ENCODE peak calls at places on chromosomes 5 and 9, in five cellular contexts. L, M, W, R and P are unnamed samples.

GRCh38 chr5:73118331-73119011 is 1.9 kb upstream of the TMEM171 start:
- DNase-seq in R (no peak), L (no peak), M (no peak), W (no peak), P (no peak)

GRCh38 chr9:129161534-129161837 is 16.6 kb downstream of the IER5L start:
- DNase-seq in W (no peak), R (no peak), M (no peak), L (no peak), P (no peak)

GRCh38 chr9:100443781-100444768 is 17.1 kb downstream of the MSANTD3 start:
- DNase-seq in W (peak; percentile 63), R (no peak), M (no peak), L (no peak), P (no peak)

GRCh38 chr9:8486095-8486494 is 686.5 kb upstream of the DMAC1 start:
- DNase-seq in R (peak; percentile 16), L (no peak), M (no peak), W (no peak), P (no peak)

GRCh38 chr9:134400283-134400682 is 74.0 kb downstream of the RXRA start:
- DNase-seq in M (no peak), W (no peak), L (no peak), R (no peak), P (no peak)

GRCh38 chr9:33649463-33649862 is 125.4 kb downstream of the ANKRD18B start:
- DNase-seq in W (no peak), M (no peak), R (no peak), L (no peak), P (no peak)

GRCh38 chr9:133509179-133510083 is 15.3 kb downstream of the MYMK start:
- DNase-seq in L (no peak), M (no peak), W (no peak), R (no peak), P (peak; percentile 48)

GRCh38 chr9:130200038-130200979 is 28.1 kb downstream of the NCS1 start:
- DNase-seq in L (no peak), R (no peak), W (peak; percentile 18), M (no peak), P (no peak)

GRCh38 chr5:133147411-133147810 is 95.6 kb downstream of the HSPA4 start:
- DNase-seq in R (peak; percentile 0), M (no peak), W (peak; percentile 3), L (no peak), P (no peak)

GRCh38 chr9:131915181-131915580 is 164.5 kb downstream of the MED27 start:
- DNase-seq in W (peak; percentile 18), R (no peak), M (peak; percentile 14), L (peak; percentile 21), P (peak; percentile 37)

GRCh38 chr9:128149951-128150593 is 819 bp downstream of the LCN2 start:
- DNase-seq in W (no peak), L (no peak), R (no peak), M (no peak), P (no peak)

GRCh38 chr5:177973066-177973635 is 22.9 kb downstream of the PROP1 start:
- DNase-seq in L (no peak), M (no peak), W (peak; percentile 64), R (no peak), P (no peak)

GRCh38 chr5:150542933-150543445 is 35.1 kb downstream of the NDST1 start:
- DNase-seq in L (no peak), M (no peak), W (no peak), R (no peak), P (no peak)

GRCh38 chr5:62593331-62593730 is 14.7 kb downstream of the LRRC70 start:
- DNase-seq in R (no peak), L (no peak), M (no peak), W (peak; percentile 24), P (no peak)

GRCh38 chr5:10913846-10914245 is 152.8 kb upstream of the DAP start:
- DNase-seq in M (peak; percentile 75), W (peak; percentile 83), R (peak; percentile 43), L (peak; percentile 80), P (peak; percentile 54)

GRCh38 chr5:148984333-148984732 is 78.5 kb downstream of the SH3TC2 start:
- DNase-seq in W (no peak), R (no peak), M (no peak), L (peak; percentile 99), P (peak; percentile 89)

GRCh38 chr5:134845335-134845851 is 375 bp upstream of the C5orf24 start:
- DNase-seq in M (no peak), W (peak; percentile 45), L (no peak), R (no peak), P (no peak)

GRCh38 chr5:116442095-116442534 is 132.5 kb downstream of the SEMA6A start:
- DNase-seq in L (peak; percentile 71), W (peak; percentile 33), R (peak; percentile 53), M (peak; percentile 38), P (peak; percentile 30)

GRCh38 chr5:41863871-41864486 is 6.2 kb downstream of the OXCT1 start:
- DNase-seq in M (peak; percentile 29), R (no peak), W (peak; percentile 13), L (peak; percentile 29), P (no peak)

GRCh38 chr5:41641621-41642020 is 131.2 kb upstream of the PLCXD3 start:
- DNase-seq in W (no peak), L (no peak), R (no peak), M (no peak), P (no peak)

GRCh38 chr5:39650234-39650816 is 225.5 kb upstream of the DAB2 start:
- DNase-seq in W (peak; percentile 4), L (peak; percentile 33), M (no peak), R (no peak), P (no peak)

GRCh38 chr5:64323591-64323990 is 157.9 kb downstream of the RNF180 start:
- DNase-seq in M (no peak), L (no peak), R (peak; percentile 91), W (no peak), P (no peak)

GRCh38 chr5:54570923-54571322 is 53.4 kb downstream of the SNX18 start:
- DNase-seq in R (peak; percentile 46), W (peak; percentile 71), M (no peak), L (peak; percentile 27), P (peak; percentile 13)

GRCh38 chr5:124349931-124350330 is 396.5 kb downstream of the ZNF608 start:
- DNase-seq in W (no peak), R (no peak), L (peak; percentile 78), M (no peak), P (no peak)

GRCh38 chr5:154446183-154447073 is 631 bp downstream of the SAP30L start:
- DNase-seq in M (peak; percentile 80), R (peak; percentile 28), W (peak; percentile 50), L (peak; percentile 54), P (peak; percentile 70)

GRCh38 chr5:31343946-31344345 is 150.5 kb downstream of the CDH6 start:
- DNase-seq in W (no peak), M (no peak), L (peak; percentile 59), R (no peak), P (peak; percentile 20)

GRCh38 chr5:15752886-15753285 is 252.9 kb downstream of the FBXL7 start:
- DNase-seq in W (peak; percentile 52), M (peak; percentile 46), R (no peak), L (no peak), P (no peak)